ENCODE peak calls at places on chromosome 18, in five cellular contexts. M is left lung, H is A549, D is endothelial cell, B is K562. A is an unnamed sample.

GRCh38 chr18:22694954-22695353 is 238.2 kb upstream of the RBBP8 start:
- DNase-seq in M (peak), H (peak), D (no peak), B (no peak), A (peak)

GRCh38 chr18:46281185-46282176 is 177.3 kb downstream of the HAUS1 start:
- DNase-seq in M (peak), H (peak), D (peak), B (peak), A (peak)

GRCh38 chr18:42620585-42620984 is 494.9 kb downstream of the RIT2 start:
- DNase-seq in M (no peak), H (no peak), D (no peak), B (no peak), A (no peak)

GRCh38 chr18:36711014-36711725 is 117.6 kb downstream of the TPGS2 start:
- DNase-seq in M (no peak), H (no peak), D (no peak), B (no peak), A (no peak)

GRCh38 chr18:68484241-68484640 is 230.7 kb downstream of the TMX3 start:
- DNase-seq in M (no peak), H (no peak), D (no peak), B (no peak), A (no peak)

GRCh38 chr18:43277164-43277600 is at the start of gene SYT4:
- DNase-seq in M (peak), H (peak), D (peak), B (no peak), A (peak)

GRCh38 chr18:73283032-73283431 is 415.2 kb upstream of the NETO1 start:
- DNase-seq in M (no peak), H (no peak), D (no peak), B (no peak), A (no peak)

GRCh38 chr18:34583895-34584294 is 126.2 kb upstream of the DTNA start:
- DNase-seq in M (no peak), H (no peak), D (no peak), B (no peak), A (no peak)

GRCh38 chr18:68083131-68083530 is 566.6 kb upstream of the DSEL start:
- DNase-seq in M (no peak), H (no peak), D (no peak), B (no peak), A (no peak)

GRCh38 chr18:47254341-47254939 is 3.0 kb upstream of the SKOR2 start:
- DNase-seq in M (peak), H (no peak), D (peak), B (peak), A (peak)

GRCh38 chr18:75478996-75479870 is 51.7 kb upstream of the SMIM21 start:
- DNase-seq in M (no peak), H (peak), D (no peak), B (peak), A (peak)

GRCh38 chr18:22912835-22913234 is 20.3 kb upstream of the RBBP8 start:
- DNase-seq in M (no peak), H (no peak), D (no peak), B (no peak), A (no peak)

GRCh38 chr18:62186656-62187542 is at the start of the genes PIGN and RELCH:
- DNase-seq in M (peak), H (peak), D (peak), B (peak), A (peak)

GRCh38 chr18:38563396-38563980 is 997.9 kb upstream of the CELF4 start:
- DNase-seq in M (no peak), H (no peak), D (no peak), B (no peak), A (no peak)

GRCh38 chr18:46346896-46347630 is 242.9 kb downstream of the HAUS1 start:
- DNase-seq in M (no peak), H (no peak), D (no peak), B (no peak), A (no peak)

GRCh38 chr18:60568211-60568610 is 195.6 kb upstream of the MC4R start:
- DNase-seq in M (no peak), H (no peak), D (no peak), B (no peak), A (no peak)

GRCh38 chr18:37394610-37394965 is 171.0 kb downstream of the CELF4 start:
- DNase-seq in M (no peak), H (no peak), D (no peak), B (no peak), A (no peak)

DNA sequence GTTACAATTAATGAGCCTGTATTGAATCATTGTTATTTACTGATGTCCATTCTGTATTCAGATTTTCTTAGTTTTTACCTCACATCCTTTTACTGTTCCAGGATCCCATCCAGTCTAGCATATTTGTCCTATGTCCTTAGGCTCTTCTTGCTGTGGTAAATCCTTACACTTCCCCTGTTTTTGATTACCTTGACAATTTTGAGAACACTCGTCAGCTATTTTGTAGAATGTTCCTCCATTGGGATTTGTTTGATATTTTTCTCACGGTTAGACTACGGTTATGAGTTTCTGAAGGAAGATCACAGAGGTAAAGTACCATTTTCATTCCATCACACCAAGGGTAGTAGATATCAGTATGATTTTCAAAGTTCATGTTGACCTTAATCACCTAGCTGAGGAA is 202.3 kb downstream of the AKAIN1 start:
- DNase-seq in M (no peak), H (no peak), D (no peak), B (no peak), A (no peak)
- TF ChIP-seq CTCF in M (no peak), H (no peak), D (no peak), B (no peak), A (no peak)

GRCh38 chr18:12604445-12605007 is 53.4 kb downstream of the SPIRE1 start:
- DNase-seq in M (no peak), H (no peak), D (no peak), B (no peak), A (no peak)
- TF ChIP-seq CTCF in M (no peak), H (no peak), D (peak), B (no peak), A (peak)

DNA sequence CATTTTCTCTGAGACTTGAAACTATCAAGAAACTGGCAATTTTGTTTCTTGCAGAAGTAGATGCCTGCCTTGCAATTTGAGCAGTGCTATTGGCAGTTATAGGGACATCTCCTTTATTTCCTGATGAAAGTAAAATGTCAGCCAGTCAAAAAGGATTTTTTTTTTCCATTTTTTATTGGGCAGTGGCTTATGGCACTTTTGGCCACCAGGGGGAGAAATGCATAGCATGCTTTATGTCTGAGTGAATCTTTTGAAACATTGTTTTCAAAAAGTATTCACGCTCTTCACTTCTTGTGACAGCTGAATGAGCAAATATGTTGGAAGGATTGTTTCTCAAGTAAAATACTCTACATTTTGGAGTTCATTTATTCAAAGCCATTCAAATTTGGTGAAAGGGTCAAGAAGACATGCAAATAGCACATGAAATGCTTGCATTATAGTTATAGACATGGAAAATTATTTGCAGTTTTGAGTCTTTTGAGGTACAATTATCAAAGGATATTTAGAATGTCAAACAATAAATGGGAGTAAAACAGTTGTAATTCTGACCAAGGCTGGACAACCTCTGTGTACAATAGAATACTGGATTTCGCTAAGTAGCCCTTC is 491.0 kb downstream of the CDH2 start:
- DNase-seq in M (no peak), H (peak), D (peak), B (no peak), A (peak)
- TF ChIP-seq CTCF in M (peak), H (peak), D (peak), B (peak), A (peak)

GRCh38 chr18:63888473-63889190 is 1.1 kb downstream of the SERPINB2 start:
- DNase-seq in M (no peak), H (no peak), D (no peak), B (no peak), A (peak)
- TF ChIP-seq CTCF in M (no peak), H (no peak), D (no peak), B (no peak), A (no peak)

DNA sequence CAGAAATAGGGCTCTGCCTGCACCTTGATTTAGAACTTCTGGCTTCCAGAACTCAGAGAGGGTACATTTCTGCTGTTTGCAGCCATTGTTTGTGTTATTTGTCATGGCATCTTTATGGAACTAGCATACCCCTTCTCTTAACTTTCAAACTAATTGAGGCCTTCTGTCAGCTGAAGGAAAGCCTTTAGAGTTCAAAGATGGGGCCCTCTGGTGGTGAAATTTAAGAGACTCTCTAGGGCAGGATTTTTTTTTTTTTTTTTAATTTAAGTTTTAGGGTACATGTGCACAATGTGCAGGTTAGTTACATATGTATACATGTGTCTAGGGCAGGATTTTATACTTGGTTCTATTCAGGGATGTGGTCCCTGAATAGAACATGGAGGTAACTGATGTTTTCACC is 260.6 kb upstream of the LINC00305 start:
- DNase-seq in M (no peak), H (peak), D (peak), B (no peak), A (peak)
- TF ChIP-seq CTCF in M (no peak), H (no peak), D (peak), B (no peak), A (peak)

GRCh38 chr18:7624697-7625096 is 57.6 kb downstream of the PTPRM start:
- DNase-seq in M (no peak), H (no peak), D (no peak), B (no peak), A (no peak)

GRCh38 chr18:7629416-7629815 is 62.3 kb downstream of the PTPRM start:
- DNase-seq in M (no peak), H (no peak), D (no peak), B (no peak), A (no peak)

GRCh38 chr18:7623681-7624080 is 56.6 kb downstream of the PTPRM start:
- DNase-seq in M (no peak), H (no peak), D (no peak), B (no peak), A (no peak)

GRCh38 chr18:7626175-7626921 is 59.2 kb downstream of the PTPRM start:
- DNase-seq in M (no peak), H (no peak), D (no peak), B (no peak), A (no peak)

GRCh38 chr18:7626922-7627440 is 59.9 kb downstream of the PTPRM start:
- DNase-seq in M (no peak), H (peak), D (peak), B (no peak), A (peak)
- TF ChIP-seq CTCF in M (no peak), H (no peak), D (no peak), B (no peak), A (peak)

GRCh38 chr18:48909721-48910120 is 41.0 kb downstream of the SMAD7 start:
- DNase-seq in M (no peak), H (no peak), D (no peak), B (no peak), A (no peak)

GRCh38 chr18:48913201-48913600 is 37.6 kb downstream of the SMAD7 start:
- DNase-seq in M (no peak), H (no peak), D (no peak), B (no peak), A (peak)

GRCh38 chr18:48908916-48909315 is 41.8 kb downstream of the SMAD7 start:
- DNase-seq in M (no peak), H (no peak), D (no peak), B (no peak), A (no peak)

GRCh38 chr18:48913723-48914122 is 37.0 kb downstream of the SMAD7 start:
- DNase-seq in M (no peak), H (no peak), D (no peak), B (no peak), A (no peak)

GRCh38 chr18:48910972-48911545 is 39.7 kb downstream of the SMAD7 start:
- DNase-seq in M (no peak), H (no peak), D (no peak), B (no peak), A (no peak)
- TF ChIP-seq CTCF in M (no peak), H (no peak), D (no peak), B (no peak), A (no peak)

GRCh38 chr18:21489119-21489750 is 111.3 kb downstream of the ESCO1 start:
- DNase-seq in M (no peak), H (peak), D (peak), B (peak), A (peak)
- TF ChIP-seq CTCF in M (peak), H (peak), D (peak), B (peak), A (peak)

GRCh38 chr18:78678318-78678695 is 301.3 kb upstream of the SALL3 start:
- DNase-seq in M (no peak), H (no peak), D (no peak), B (no peak), A (no peak)
- TF ChIP-seq CTCF in M (no peak), H (no peak), D (no peak), B (no peak), A (no peak)

A was measured in Calu3.